ENCODE peak calls at places on chromosomes 11 and 22, in four cellular contexts. B is GM12892, C is body of pancreas, L is ovary. W is an unnamed sample.

GRCh38 chr11:72233056-72233772 is 8.6 kb downstream of the INPPL1 start:
- DNase-seq in B (no peak), C (no peak), L (no peak), W (no peak)

GRCh38 chr22:43855431-43855830 is 6.9 kb downstream of the SULT4A1 start:
- DNase-seq in B (no peak), C (no peak), L (no peak), W (no peak)

GRCh38 chr22:17272511-17272991 is 53.3 kb upstream of the ADA2 start:
- DNase-seq in B (no peak), C (no peak), L (no peak), W (no peak)

GRCh38 chr11:95147364-95147905 is 57.8 kb downstream of the ENDOD1 start:
- DNase-seq in B (no peak), C (peak), L (peak), W (peak)

GRCh38 chr11:19666951-19667350 is 45.7 kb upstream of the NAV2 start:
- DNase-seq in B (no peak), C (no peak), L (no peak), W (no peak)

GRCh38 chr11:876550-876949 is 33.9 kb downstream of the TSPAN4 start:
- DNase-seq in B (no peak), C (peak), L (peak), W (no peak)

GRCh38 chr22:46105494-46106278 is 44.6 kb upstream of the PPARA start:
- DNase-seq in B (no peak), C (peak), L (peak), W (no peak)

GRCh38 chr22:43827926-43828710 is 16.0 kb upstream of the EFCAB6 start:
- DNase-seq in B (no peak), C (no peak), L (no peak), W (no peak)

GRCh38 chr11:35791088-35791958 is 128.7 kb downstream of the TRIM44 start:
- DNase-seq in B (no peak), C (no peak), L (no peak), W (no peak)

GRCh38 chr22:32475428-32476010 is 908 bp downstream of the FBXO7 start:
- DNase-seq in B (no peak), C (peak), L (peak), W (peak)

GRCh38 chr11:103928040-103928555 is 108.3 kb upstream of the DDI1 start:
- DNase-seq in B (no peak), C (no peak), L (no peak), W (no peak)

GRCh38 chr22:26677217-26677616 is 19.8 kb downstream of the MIAT start:
- DNase-seq in B (no peak), C (no peak), L (no peak), W (no peak)

GRCh38 chr11:117627259-117627658 is 169.8 kb downstream of the DSCAML1 start:
- DNase-seq in B (no peak), C (no peak), L (no peak), W (no peak)

GRCh38 chr11:117643606-117644300 is 153.3 kb downstream of the DSCAML1 start:
- DNase-seq in B (no peak), C (no peak), L (no peak), W (no peak)

GRCh38 chr11:19953909-19954308 is 206.4 kb downstream of the DBX1 start:
- DNase-seq in B (no peak), C (peak), L (no peak), W (peak)

GRCh38 chr11:2813968-2814367 is 71.6 kb downstream of the CDKN1C start:
- DNase-seq in B (no peak), C (no peak), L (no peak), W (no peak)

GRCh38 chr11:11476499-11476898 is 123.4 kb upstream of the CSNK2A3 start:
- DNase-seq in B (no peak), C (no peak), L (no peak), W (no peak)

GRCh38 chr22:31343235-31344191 is 2.6 kb downstream of the PATZ1 start:
- DNase-seq in B (no peak), C (peak), L (peak), W (peak)

GRCh38 chr22:22749167-22749758 is 104.8 kb downstream of the GGTLC2 start:
- DNase-seq in B (no peak), C (no peak), L (no peak), W (no peak)

GRCh38 chr11:59145534-59145933 is 2.9 kb downstream of the FAM111A start:
- DNase-seq in B (no peak), C (no peak), L (no peak), W (peak)

GRCh38 chr11:47407746-47408590 is at the start of gene SLC39A13:
- DNase-seq in B (peak), C (peak), L (peak), W (peak)
- TF ChIP-seq POLR2A in B (peak), C (peak), L (peak), W (no peak)

DNA sequence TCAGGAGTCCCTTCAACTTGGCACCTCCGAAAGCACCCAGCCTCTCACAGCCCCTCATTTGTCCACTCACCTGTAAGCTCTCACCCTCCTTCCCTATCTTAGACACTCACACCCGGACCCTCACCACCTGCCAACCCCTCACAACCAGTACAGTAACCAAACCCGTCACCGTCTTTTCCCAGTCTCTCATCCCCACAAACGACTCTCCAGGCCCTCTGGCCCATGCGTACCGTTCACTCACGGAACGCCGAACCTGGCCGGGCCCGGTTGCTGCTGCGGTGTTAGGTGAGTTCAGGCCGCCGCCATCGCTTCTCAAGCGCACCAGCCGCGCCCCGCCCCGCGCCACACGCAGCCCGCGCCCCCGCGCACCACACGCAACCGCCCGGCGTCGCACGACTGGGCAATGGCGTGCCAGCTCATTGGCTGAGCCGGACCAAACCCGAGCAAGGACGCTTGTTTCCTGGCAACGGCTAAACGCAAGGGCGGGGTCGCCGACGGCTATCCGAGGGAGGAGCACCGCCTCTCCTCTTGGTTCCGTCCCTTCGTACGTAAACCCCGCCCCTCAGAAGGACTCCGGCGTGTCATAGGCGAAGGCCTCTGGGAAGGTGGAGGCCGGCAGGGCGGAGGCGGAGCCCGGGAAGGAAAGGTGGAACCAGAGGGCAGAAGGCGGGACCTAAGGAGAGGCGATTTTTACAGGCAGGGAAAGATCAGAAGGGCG is at the start of gene FHIP1B:
- DNase-seq in B (peak), C (peak), L (peak), W (peak)
- TF ChIP-seq POLR2A in B (peak), C (no peak), L (peak), W (peak)

GRCh38 chr22:50293441-50294318 is 13.8 kb downstream of the PLXNB2 start:
- DNase-seq in B (no peak), C (peak), L (peak), W (peak)
- TF ChIP-seq POLR2A in B (no peak), C (peak), L (no peak), W (no peak)

DNA sequence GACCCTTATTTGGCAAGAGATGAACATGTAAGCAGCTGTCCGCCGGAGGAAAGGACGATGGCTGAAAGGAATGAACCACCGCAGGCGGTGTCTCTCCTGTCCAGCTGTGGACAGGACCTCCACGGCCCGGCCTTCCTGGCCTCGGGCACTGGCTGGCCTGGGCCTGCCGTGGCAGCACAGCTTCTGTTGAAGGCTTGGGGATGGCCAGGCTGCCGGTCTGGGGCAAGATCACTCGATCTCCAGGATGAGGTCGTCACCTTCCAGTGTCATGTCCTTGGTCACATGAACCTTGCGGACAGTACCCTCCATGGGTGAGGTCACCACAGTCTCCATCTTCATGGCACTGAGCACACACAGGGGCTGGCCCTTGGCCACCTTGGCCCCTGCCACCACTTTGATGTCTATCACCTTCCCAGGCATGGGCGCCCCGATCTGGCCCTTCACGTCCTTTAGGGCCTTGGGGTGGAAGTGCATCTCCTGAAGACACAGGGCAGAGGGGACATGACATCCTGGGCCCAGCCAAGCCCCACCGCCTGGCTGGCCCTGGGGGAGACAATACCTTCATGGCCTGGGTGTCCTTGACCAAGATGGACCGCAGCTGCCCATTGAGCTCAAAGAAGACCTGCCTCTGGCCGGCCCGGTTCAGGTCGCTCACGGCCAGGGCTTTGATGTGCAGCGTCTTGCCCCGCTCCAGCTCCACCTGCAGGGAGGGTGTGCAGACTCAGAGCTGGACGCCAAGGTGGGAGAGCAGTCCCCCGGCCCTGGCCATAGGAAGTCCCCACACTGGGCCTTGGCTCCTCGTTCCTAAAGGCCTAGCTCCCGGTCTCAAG is 5.6 kb downstream of the RCE1 start:
- DNase-seq in B (peak), C (peak), L (no peak), W (no peak)
- TF ChIP-seq POLR2A in B (no peak), C (no peak), L (no peak), W (no peak)

GRCh38 chr11:61610905-61611304 is 30.0 kb upstream of the SYT7 start:
- DNase-seq in B (no peak), C (peak), L (no peak), W (no peak)
- TF ChIP-seq POLR2A in B (no peak), C (no peak), L (no peak), W (no peak)

GRCh38 chr22:41288245-41288946 is 2.4 kb upstream of the RANGAP1 start:
- DNase-seq in B (no peak), C (peak), L (no peak), W (no peak)
- TF ChIP-seq POLR2A in B (no peak), C (peak), L (no peak), W (no peak)

DNA sequence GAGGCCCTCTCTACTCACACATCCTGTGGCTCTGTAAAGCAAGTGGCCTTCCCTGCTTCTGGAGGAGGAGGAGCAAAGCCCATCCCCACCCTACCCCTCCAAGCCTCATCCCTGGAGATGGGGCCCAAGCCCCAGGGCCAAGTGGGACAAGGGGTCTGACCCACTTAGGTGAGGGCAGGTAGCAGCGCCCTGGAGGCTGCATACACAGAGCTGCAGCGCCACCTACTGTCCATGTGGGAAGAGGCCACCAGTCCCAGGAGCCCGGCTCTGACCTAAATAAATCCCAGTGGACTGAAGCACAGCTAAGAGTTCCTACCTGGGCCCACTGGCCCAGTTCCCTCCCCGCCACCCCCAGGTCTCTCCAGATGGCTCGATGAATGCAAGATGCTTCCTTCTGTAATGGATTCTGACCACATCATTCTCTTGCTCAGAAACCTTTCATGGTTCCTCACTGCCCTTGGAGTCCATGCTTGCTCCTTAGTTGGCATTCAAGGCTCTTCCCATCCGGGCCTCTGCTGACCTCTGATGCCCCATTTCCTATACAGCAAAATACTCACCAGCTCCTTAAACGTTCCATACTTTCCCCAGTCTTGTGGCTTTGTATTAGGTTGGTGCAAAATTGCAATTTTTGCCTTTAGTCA is 62.1 kb downstream of the THAP12 start:
- DNase-seq in B (peak), C (peak), L (peak), W (peak)
- TF ChIP-seq POLR2A in B (no peak), C (no peak), L (no peak), W (no peak)

W was measured in NB4.